ENCODE peak calls at places on chromosomes 12 and 14, in nine cellular contexts. Z, V, J, N, R, D, L, B and P are unnamed samples.

GRCh38 chr14:95407342-95407741 is 87.6 kb upstream of the CLMN start:
- DNase-seq in L (no peak), V (no peak), N (no peak), B (no peak), R (no peak), D (no peak), J (no peak), Z (no peak), P (no peak)

GRCh38 chr14:55731881-55732498 is 152.0 kb downstream of the KTN1 start:
- DNase-seq in V (no peak), R (peak), N (peak), Z (no peak), D (peak), B (no peak), J (no peak), L (peak), P (peak)

GRCh38 chr12:109093022-109093918 is at the start of gene ALKBH2:
- DNase-seq in V (peak), L (peak), B (peak), N (peak), J (peak), Z (peak), D (peak), R (peak), P (peak)

GRCh38 chr12:64801381-64801780 is 23.1 kb upstream of the TBC1D30 start:
- DNase-seq in Z (no peak), J (no peak), D (no peak), V (no peak), L (no peak), B (no peak), R (peak), N (no peak), P (no peak)

GRCh38 chr12:119372540-119372939 is 38.0 kb downstream of the CCDC60 start:
- DNase-seq in J (no peak), B (no peak), D (no peak), Z (no peak), R (no peak), L (no peak), N (no peak), V (no peak), P (no peak)

GRCh38 chr14:80211143-80212024 is at the start of gene DIO2:
- DNase-seq in J (no peak), R (no peak), D (no peak), Z (no peak), B (peak), V (peak), N (peak), L (peak), P (no peak)

GRCh38 chr12:104372048-104372720 is 68.6 kb downstream of the EID3 start:
- DNase-seq in R (no peak), D (no peak), B (no peak), N (no peak), L (no peak), V (no peak), J (no peak), Z (no peak), P (peak)

GRCh38 chr12:49347307-49348237 is 884 bp downstream of the DNAJC22 start:
- DNase-seq in N (peak), B (peak), R (peak), Z (peak), L (peak), J (no peak), D (peak), V (no peak), P (peak)

GRCh38 chr14:23376477-23377200 is at the start of gene CMTM5:
- DNase-seq in Z (no peak), V (no peak), D (no peak), J (no peak), B (no peak), N (no peak), R (no peak), L (no peak), P (no peak)

GRCh38 chr14:95273041-95273978 is 46.4 kb downstream of the CLMN start:
- DNase-seq in D (no peak), B (peak), J (no peak), N (no peak), V (no peak), R (no peak), Z (no peak), L (peak), P (no peak)

GRCh38 chr14:39988939-39989338 is 556.7 kb upstream of the FBXO33 start:
- DNase-seq in L (no peak), R (peak), Z (no peak), V (no peak), J (no peak), D (no peak), B (peak), N (no peak), P (no peak)

GRCh38 chr12:51383281-51383905 is 7.8 kb downstream of the GALNT6 start:
- DNase-seq in J (no peak), L (no peak), V (no peak), D (no peak), N (no peak), B (no peak), Z (no peak), R (no peak), P (peak)

GRCh38 chr14:68144051-68144681 is 324.6 kb downstream of the RAD51B start:
- DNase-seq in Z (no peak), R (no peak), L (peak), J (no peak), B (peak), N (peak), V (peak), D (no peak), P (no peak)

GRCh38 chr12:46484396-46485061 is 112.0 kb upstream of the SLC38A2 start:
- DNase-seq in B (no peak), N (no peak), V (no peak), Z (no peak), J (no peak), D (no peak), R (no peak), L (no peak), P (no peak)

GRCh38 chr12:77667101-77667500 is 163.6 kb upstream of the NAV3 start:
- DNase-seq in N (no peak), J (no peak), B (peak), D (no peak), R (no peak), V (no peak), Z (no peak), L (no peak), P (no peak)

GRCh38 chr12:4824415-4824814 is 85.3 kb upstream of the KCNA1 start:
- DNase-seq in D (no peak), J (peak), N (no peak), B (peak), R (no peak), L (no peak), V (no peak), Z (no peak), P (no peak)

GRCh38 chr14:97415907-97416306 is 618.7 kb downstream of the VRK1 start:
- DNase-seq in L (no peak), V (no peak), D (no peak), Z (no peak), R (no peak), B (no peak), J (no peak), N (no peak), P (no peak)

GRCh38 chr12:31118347-31118830 is 44.7 kb downstream of the DDX11 start:
- DNase-seq in N (no peak), B (no peak), J (peak), Z (no peak), R (peak), D (no peak), V (no peak), L (no peak), P (no peak)

GRCh38 chr14:23160924-23161522 is 22.4 kb downstream of the SLC7A8 start:
- DNase-seq in N (peak), Z (peak), R (no peak), J (no peak), L (peak), B (peak), D (peak), V (peak), P (no peak)

GRCh38 chr14:77965919-77966435 is 166.1 kb downstream of the ADCK1 start:
- DNase-seq in R (peak), B (peak), N (peak), D (no peak), L (no peak), Z (peak), J (no peak), V (no peak), P (peak)